ENCODE peak calls at places on chromosomes 7 and 10, in four cellular contexts. F, M, Q and C are unnamed samples.
A peak's percentile ranks its signal among the peaks of the same experiment; 100 is the strongest.

GRCh38 chr7:36661135-36661840 is 63.0 kb downstream of the AOAH start:
- DNase-seq in F (no peak), M (no peak), Q (no peak), C (no peak)

GRCh38 chr7:2313450-2314208 is 612 bp downstream of the SNX8 start:
- DNase-seq in F (no peak), M (no peak), Q (no peak), C (no peak)

GRCh38 chr7:130207642-130208041 is at the start of gene SSMEM1:
- DNase-seq in F (no peak), M (no peak), Q (no peak), C (no peak)

GRCh38 chr10:26292058-26292457 is 75.5 kb downstream of the GAD2 start:
- DNase-seq in F (no peak), M (no peak), Q (no peak), C (no peak)

GRCh38 chr10:70652761-70653657 is 19.3 kb upstream of the ADAMTS14 start:
- DNase-seq in F (no peak), M (no peak), Q (no peak), C (no peak)

GRCh38 chr10:133274751-133275682 is 1.7 kb downstream of the ADAM8 start:
- DNase-seq in F (peak; percentile 83), M (peak; percentile 62), Q (no peak), C (peak; percentile 93)

GRCh38 chr10:130412317-130412716 is 276.1 kb downstream of the GLRX3 start:
- DNase-seq in F (no peak), M (no peak), Q (no peak), C (no peak)

GRCh38 chr10:98374176-98374969 is 40.6 kb downstream of the PYROXD2 start:
- DNase-seq in F (no peak), M (no peak), Q (no peak), C (no peak)

GRCh38 chr10:79185067-79185774 is 116.5 kb downstream of the ZMIZ1 start:
- DNase-seq in F (no peak), M (no peak), Q (no peak), C (no peak)

GRCh38 chr10:123783296-123783695 is 108.3 kb downstream of the CPXM2 start:
- DNase-seq in F (no peak), M (no peak), Q (no peak), C (no peak)